ENCODE peak calls at places on chromosomes 16 and 17, in four cellular contexts. O is transverse colon, W is GM12878, M is H1. T is an unnamed sample.
A peak's percentile ranks its signal among the peaks of the same experiment; 100 is the strongest.

GRCh38 chr16:5633845-5634440 is 536.3 kb upstream of the EEF2KMT start:
- DNase-seq in O (no peak), W (no peak), M (no peak), T (no peak)

GRCh38 chr16:65120811-65121721 is 797 bp downstream of the CDH11 start:
- DNase-seq in O (no peak), W (no peak), M (no peak), T (no peak)

GRCh38 chr17:73541561-73541981 is 102.7 kb downstream of the SDK2 start:
- DNase-seq in O (no peak), W (no peak), M (no peak), T (no peak)

GRCh38 chr17:64015447-64015846 is 5.0 kb downstream of the ICAM2 start:
- DNase-seq in O (no peak), W (no peak), M (no peak), T (no peak)

GRCh38 chr16:57668259-57668563 is at the start of gene ADGRG3:
- DNase-seq in O (no peak), W (no peak), M (no peak), T (no peak)

GRCh38 chr16:69567031-69567680 is 1.4 kb downstream of the NFAT5 start:
- DNase-seq in O (no peak), W (no peak), M (no peak), T (no peak)

GRCh38 chr17:38590988-38591758 is 14.6 kb downstream of the SRCIN1 start:
- DNase-seq in O (no peak), W (no peak), M (no peak), T (no peak)

GRCh38 chr16:77213542-77214108 is 14.4 kb downstream of the SYCE1L start:
- DNase-seq in O (no peak), W (no peak), M (no peak), T (no peak)

GRCh38 chr16:85888405-85889331 is 10.3 kb upstream of the IRF8 start:
- DNase-seq in O (no peak), W (peak; percentile 89), M (no peak), T (no peak)

GRCh38 chr16:69089091-69089912 is 16.2 kb upstream of the HAS3 start:
- DNase-seq in O (no peak), W (peak; percentile 21), M (no peak), T (no peak)

GRCh38 chr17:83053779-83054451 is 25.5 kb upstream of the METRNL start:
- DNase-seq in O (no peak), W (no peak), M (no peak), T (no peak)

GRCh38 chr17:7045492-7046126 is 1.7 kb upstream of the SLC16A11 start:
- DNase-seq in O (peak; percentile 63), W (peak; percentile 53), M (no peak), T (no peak)

GRCh38 chr16:4550587-4550986 is 5.6 kb upstream of the C16orf96 start:
- DNase-seq in O (no peak), W (no peak), M (no peak), T (no peak)

GRCh38 chr17:34637041-34637547 is 57.7 kb downstream of the TMEM132E start:
- DNase-seq in O (no peak), W (no peak), M (no peak), T (no peak)

DNA sequence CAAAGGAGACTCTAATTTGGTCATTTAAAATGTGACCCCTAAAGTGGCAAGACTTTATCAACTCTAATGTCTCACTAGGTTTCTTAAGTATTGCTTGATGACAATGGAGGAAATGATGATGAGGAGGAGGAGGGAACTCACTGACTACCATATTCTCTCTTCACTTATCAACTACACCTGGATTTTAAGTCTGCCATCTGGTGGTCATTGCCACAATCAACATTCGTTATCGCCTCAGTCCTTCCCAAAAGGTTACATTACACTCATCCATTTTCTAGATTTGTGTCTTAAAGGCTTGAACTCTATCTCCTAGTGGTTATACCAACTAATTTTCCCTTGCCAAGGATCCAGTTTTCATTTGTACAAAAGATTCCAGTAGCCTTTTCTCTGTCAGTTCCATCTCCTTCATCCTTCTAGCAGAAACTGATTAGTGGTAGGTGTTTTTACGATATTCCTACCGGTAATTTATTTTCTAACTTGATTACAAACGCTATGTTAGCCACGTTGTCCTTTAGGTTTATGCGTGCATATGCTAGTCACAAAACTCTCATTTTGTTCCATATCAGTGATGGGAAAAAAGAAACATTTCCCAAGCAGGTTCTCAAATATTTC is 114.6 kb upstream of the NOG start:
- DNase-seq in O (no peak), W (no peak), M (no peak), T (no peak)
- TF ChIP-seq POLR2A in O (no peak), W (no peak), M (no peak), T (no peak)

DNA sequence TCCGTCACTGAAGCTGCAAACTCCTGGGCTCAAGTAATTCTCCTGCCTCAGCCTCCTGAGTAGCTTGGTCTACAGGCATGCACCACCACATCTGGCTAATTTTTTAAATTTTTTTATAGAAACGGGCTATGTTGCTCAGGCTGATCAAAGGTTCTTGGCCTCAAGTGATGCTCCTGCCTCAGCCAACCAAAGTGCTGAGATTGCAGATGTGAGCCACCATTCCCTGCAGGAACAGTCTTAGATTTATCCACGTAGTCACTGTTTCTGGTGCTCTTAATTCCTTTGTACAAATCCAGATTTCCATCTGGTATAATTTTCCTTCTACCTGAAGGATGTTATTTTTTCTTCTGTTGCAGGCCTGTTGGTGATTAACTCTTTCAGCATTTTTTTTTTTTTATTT is 13.0 kb downstream of the SLC26A11 start:
- DNase-seq in O (no peak), W (no peak), M (no peak), T (no peak)
- TF ChIP-seq POLR2A in O (no peak), W (no peak), M (no peak), T (no peak)

GRCh38 chr17:39772987-39773664 is 35.4 kb downstream of the GRB7 start:
- DNase-seq in O (no peak), W (no peak), M (no peak), T (no peak)
- TF ChIP-seq POLR2A in O (no peak), W (peak; percentile 44), M (no peak), T (no peak)

GRCh38 chr17:8151120-8151640 is 1.0 kb downstream of the PER1 start:
- DNase-seq in O (peak; percentile 92), W (no peak), M (no peak), T (peak; percentile 47)
- TF ChIP-seq POLR2A in O (no peak), W (peak; percentile 69), M (no peak), T (peak; percentile 27)

GRCh38 chr17:81196505-81197408 is 26.0 kb downstream of the CEP131 start:
- DNase-seq in O (no peak), W (no peak), M (no peak), T (no peak)
- TF ChIP-seq POLR2A in O (no peak), W (no peak), M (no peak), T (no peak)

GRCh38 chr16:30901201-30902069 is 5.0 kb downstream of the CTF1 start:
- DNase-seq in O (no peak), W (no peak), M (no peak), T (no peak)

GRCh38 chr16:30902070-30902972 is 5.9 kb downstream of the CTF1 start:
- DNase-seq in O (peak; percentile 74), W (no peak), M (no peak), T (no peak)

GRCh38 chr16:30904114-30904780 is 7.8 kb downstream of the CTF1 start:
- DNase-seq in O (no peak), W (no peak), M (no peak), T (no peak)

GRCh38 chr16:30903596-30903995 is 7.2 kb downstream of the CTF1 start:
- DNase-seq in O (no peak), W (no peak), M (no peak), T (no peak)

GRCh38 chr16:30903002-30903401 is 6.6 kb downstream of the CTF1 start:
- DNase-seq in O (no peak), W (no peak), M (no peak), T (no peak)
- TF ChIP-seq POLR2A in O (no peak), W (no peak), M (no peak), T (no peak)

DNA sequence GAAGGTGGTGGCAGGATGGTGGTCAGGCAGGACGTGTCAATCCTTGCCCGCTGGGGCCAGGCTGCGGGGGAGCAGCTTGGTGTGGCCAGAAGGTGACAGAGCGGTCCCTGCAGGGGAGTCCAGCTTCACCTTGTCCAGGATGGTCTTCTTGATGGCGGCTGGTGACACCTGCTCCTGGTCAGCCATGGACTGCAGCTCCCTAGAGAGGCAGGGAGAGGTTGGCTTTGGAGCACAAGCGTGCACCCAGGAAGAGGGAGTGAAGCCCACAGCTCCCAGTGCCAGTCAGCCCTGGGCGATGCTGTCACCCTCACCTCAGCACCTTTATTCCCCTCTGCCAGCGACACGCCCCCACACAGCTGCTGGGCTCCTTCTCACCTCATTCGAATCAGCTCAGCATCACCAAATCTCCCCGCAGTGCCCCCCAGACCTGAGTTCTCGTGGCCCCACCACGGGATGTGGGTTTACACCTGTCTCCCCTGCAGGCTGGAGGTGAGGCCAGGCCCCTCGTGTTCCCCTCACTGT is 3.9 kb downstream of the PYCR1 start:
- DNase-seq in O (no peak), W (no peak), M (no peak), T (no peak)
- TF ChIP-seq POLR2A in O (no peak), W (peak; percentile 16), M (peak; percentile 25), T (no peak)

GRCh38 chr16:72099377-72099818 is 5.8 kb downstream of the DHX38 start:
- DNase-seq in O (peak; percentile 27), W (peak; percentile 13), M (peak; percentile 19), T (no peak)
- TF ChIP-seq POLR2A in O (no peak), W (no peak), M (no peak), T (no peak)

T was measured in esophagus squamous epithelium.